ENCODE peak calls at places on chromosomes 12 and 14, in seven cellular contexts. T, L, R, X, Q, A and Y are unnamed samples.

GRCh38 chr12:107822356-107822755 is 47.9 kb downstream of the ASCL4 start:
- DNase-seq in T (no peak), L (no peak), R (no peak), X (no peak), Q (no peak), A (no peak), Y (no peak)

GRCh38 chr12:46219892-46220655 is 48.8 kb downstream of the SLC38A1 start:
- DNase-seq in T (no peak), L (no peak), R (no peak), X (no peak), Q (peak), A (peak), Y (peak)

GRCh38 chr14:68146812-68147211 is 327.2 kb downstream of the RAD51B start:
- DNase-seq in T (no peak), L (no peak), R (no peak), X (no peak), Q (no peak), A (no peak), Y (peak)

GRCh38 chr14:105760691-105761344 is 234.4 kb downstream of the TMEM121 start:
- DNase-seq in T (no peak), L (no peak), R (no peak), X (no peak), Q (no peak), A (no peak), Y (no peak)

GRCh38 chr12:92047058-92047826 is 98.4 kb downstream of the BTG1 start:
- DNase-seq in T (no peak), L (no peak), R (no peak), X (no peak), Q (no peak), A (no peak), Y (no peak)

GRCh38 chr12:95083938-95084337 is 10.5 kb upstream of the NR2C1 start:
- DNase-seq in T (no peak), L (no peak), R (peak), X (no peak), Q (no peak), A (no peak), Y (no peak)

GRCh38 chr12:116319316-116319715 is 41.8 kb upstream of the MED13L start:
- DNase-seq in T (no peak), L (no peak), R (no peak), X (no peak), Q (no peak), A (no peak), Y (no peak)

GRCh38 chr14:103854822-103855733 is 7.7 kb upstream of the PPP1R13B start:
- DNase-seq in T (no peak), L (peak), R (no peak), X (no peak), Q (peak), A (peak), Y (no peak)

GRCh38 chr12:40853221-40853620 is 161.0 kb downstream of the CNTN1 start:
- DNase-seq in T (no peak), L (no peak), R (no peak), X (no peak), Q (no peak), A (no peak), Y (no peak)

GRCh38 chr14:103105580-103106168 is 11.1 kb downstream of the EXOC3L4 start:
- DNase-seq in T (no peak), L (no peak), R (no peak), X (no peak), Q (no peak), A (no peak), Y (no peak)

GRCh38 chr12:115895247-115895646 is 382.2 kb downstream of the MED13L start:
- DNase-seq in T (no peak), L (no peak), R (no peak), X (no peak), Q (peak), A (no peak), Y (no peak)

GRCh38 chr12:124324803-124325705 is 30.2 kb downstream of the RFLNA start:
- DNase-seq in T (no peak), L (no peak), R (no peak), X (no peak), Q (no peak), A (no peak), Y (no peak)

GRCh38 chr12:88578274-88578673 is 2.0 kb downstream of the KITLG start:
- DNase-seq in T (no peak), L (no peak), R (no peak), X (no peak), Q (no peak), A (peak), Y (no peak)

GRCh38 chr14:56004807-56005579 is 113.2 kb upstream of the PELI2 start:
- DNase-seq in T (no peak), L (no peak), R (peak), X (peak), Q (no peak), A (no peak), Y (no peak)

GRCh38 chr14:95500772-95501401 is 15.6 kb downstream of the SYNE3 start:
- DNase-seq in T (peak), L (no peak), R (no peak), X (no peak), Q (no peak), A (no peak), Y (no peak)

GRCh38 chr12:15827136-15827535 is 37.9 kb upstream of the EPS8 start:
- DNase-seq in T (no peak), L (no peak), R (no peak), X (no peak), Q (no peak), A (no peak), Y (no peak)

DNA sequence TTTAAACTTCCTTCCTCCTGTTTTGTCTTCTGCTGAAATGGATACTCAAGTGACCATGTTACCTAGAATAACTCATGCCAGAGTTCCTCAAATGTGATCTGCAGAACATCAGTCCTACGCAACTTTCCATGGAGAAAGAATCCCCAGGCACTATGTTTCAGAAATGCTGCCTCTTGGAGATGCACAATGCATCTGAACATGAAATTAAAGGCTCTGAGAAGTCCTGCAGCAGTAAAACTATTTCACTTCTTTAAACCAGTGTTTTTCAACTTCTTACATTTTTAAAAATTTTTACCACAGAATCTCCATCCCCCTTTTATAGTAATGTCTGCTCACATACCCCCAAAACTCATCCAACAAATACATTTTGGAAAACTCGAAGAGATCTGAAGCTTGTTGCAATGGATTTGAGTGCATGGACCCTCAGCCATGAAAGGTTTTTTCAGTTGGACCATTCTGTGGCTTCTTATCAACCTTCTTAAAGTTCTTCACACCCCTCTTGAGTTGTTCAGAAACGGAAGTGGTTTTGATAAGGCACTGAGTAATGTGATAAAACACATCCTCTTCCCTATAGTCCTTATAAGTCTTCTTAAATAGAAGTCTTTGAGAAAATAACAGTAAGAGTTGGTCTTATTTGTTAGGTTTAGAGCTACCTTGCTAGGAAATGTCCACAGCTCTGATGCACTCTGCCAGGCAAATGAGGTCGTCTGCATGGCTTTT is 84.4 kb upstream of the KCNA1 start:
- DNase-seq in T (no peak), L (no peak), R (no peak), X (no peak), Q (no peak), A (no peak), Y (no peak)
- TF ChIP-seq SIN3A in T (no peak), L (no peak), R (no peak), X (no peak), Q (no peak), A (no peak), Y (no peak)

GRCh38 chr14:58571256-58571655 is 66.5 kb upstream of the DACT1 start:
- DNase-seq in T (no peak), L (no peak), R (no peak), X (no peak), Q (no peak), A (no peak), Y (no peak)

GRCh38 chr14:58566979-58567378 is 70.8 kb upstream of the DACT1 start:
- DNase-seq in T (no peak), L (no peak), R (no peak), X (no peak), Q (no peak), A (no peak), Y (no peak)

GRCh38 chr14:58574623-58575022 is 63.1 kb upstream of the DACT1 start:
- DNase-seq in T (no peak), L (no peak), R (no peak), X (no peak), Q (no peak), A (no peak), Y (no peak)

GRCh38 chr14:58572092-58572853 is 65.5 kb upstream of the DACT1 start:
- DNase-seq in T (no peak), L (no peak), R (no peak), X (no peak), Q (no peak), A (peak), Y (no peak)
- H3K27ac ChIP-seq in T (no peak), L (no peak), R (no peak), X (no peak), Q (no peak), A (no peak), Y (no peak)

DNA sequence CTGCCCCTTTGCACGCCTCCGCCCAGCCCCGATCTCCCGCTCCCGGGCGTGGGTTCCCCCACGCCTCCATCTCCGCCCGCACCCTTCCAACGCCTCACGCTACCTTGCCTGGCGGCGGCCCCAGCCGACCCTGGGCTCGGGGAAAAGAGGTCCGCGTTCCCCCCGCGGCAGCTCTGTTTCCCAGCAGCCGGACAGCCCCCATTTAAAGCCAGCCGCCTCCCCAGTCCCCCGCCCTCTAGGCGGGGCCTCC is at the start of gene PRIMA1:
- DNase-seq in T (no peak), L (no peak), R (no peak), X (no peak), Q (no peak), A (no peak), Y (no peak)
- TF ChIP-seq SIN3A in T (no peak), L (no peak), R (no peak), X (no peak), Q (no peak), A (no peak), Y (no peak)

DNA sequence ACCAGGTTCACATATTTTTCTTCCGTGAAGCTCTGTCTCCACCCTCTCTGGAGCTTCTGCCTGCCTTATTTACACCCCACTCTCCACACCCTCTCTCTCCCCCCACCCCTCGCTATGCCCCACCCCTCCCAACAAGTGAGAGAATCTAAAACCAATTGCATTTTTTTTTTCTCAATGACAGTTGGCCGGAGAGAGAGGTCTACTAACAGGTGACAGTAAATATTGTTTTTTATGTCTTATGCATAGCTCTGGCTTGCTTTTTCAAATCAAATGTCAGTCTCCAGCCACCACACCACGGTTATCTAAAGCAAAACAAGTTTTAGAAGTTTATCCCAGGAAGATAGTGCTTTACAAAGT is at the start of gene KCNC2:
- DNase-seq in T (no peak), L (no peak), R (no peak), X (no peak), Q (no peak), A (no peak), Y (no peak)
- H3K27ac ChIP-seq in T (no peak), L (no peak), R (no peak), X (no peak), Q (no peak), A (no peak), Y (no peak)